ENCODE peak calls at places on chromosome 6, in seven cellular contexts. One of them, this sample, is unnamed.
A peak's percentile ranks its signal among the peaks of the same experiment; 100 is the strongest.

GRCh38 chr6:3206339-3207015 is 21.0 kb downstream of the TUBB2B start:
- DNase-seq in IMR-90: no peak
- DNase-seq in mammary epithelial cell: no peak
- DNase-seq in lung: no peak
- DNase-seq in gastrocnemius medialis: no peak
- DNase-seq in trophoblast cell: peak; percentile 65
- DNase-seq in naive thymus-derived CD4-positive, alpha-beta T cell: no peak
- DNase-seq in this sample: no peak

GRCh38 chr6:109269953-109270517 is 112.2 kb downstream of the CD164 start:
- DNase-seq in IMR-90: no peak
- DNase-seq in mammary epithelial cell: no peak
- DNase-seq in lung: no peak
- DNase-seq in gastrocnemius medialis: no peak
- DNase-seq in trophoblast cell: no peak
- DNase-seq in naive thymus-derived CD4-positive, alpha-beta T cell: no peak
- DNase-seq in this sample: no peak

GRCh38 chr6:99522531-99522930 is 7.3 kb upstream of the USP45 start:
- DNase-seq in IMR-90: peak; percentile 71
- DNase-seq in mammary epithelial cell: peak; percentile 27
- DNase-seq in lung: no peak
- DNase-seq in gastrocnemius medialis: no peak
- DNase-seq in trophoblast cell: no peak
- DNase-seq in naive thymus-derived CD4-positive, alpha-beta T cell: no peak
- DNase-seq in this sample: no peak

GRCh38 chr6:20331625-20332024 is 70.1 kb upstream of the E2F3 start:
- DNase-seq in IMR-90: no peak
- DNase-seq in mammary epithelial cell: no peak
- DNase-seq in lung: no peak
- DNase-seq in gastrocnemius medialis: no peak
- DNase-seq in trophoblast cell: no peak
- DNase-seq in naive thymus-derived CD4-positive, alpha-beta T cell: no peak
- DNase-seq in this sample: no peak

GRCh38 chr6:22363166-22363965 is 66.5 kb upstream of the PRL start:
- DNase-seq in IMR-90: no peak
- DNase-seq in mammary epithelial cell: peak; percentile 84
- DNase-seq in lung: no peak
- DNase-seq in gastrocnemius medialis: no peak
- DNase-seq in trophoblast cell: no peak
- DNase-seq in naive thymus-derived CD4-positive, alpha-beta T cell: no peak
- DNase-seq in this sample: no peak

GRCh38 chr6:138198430-138199091 is 19.7 kb downstream of the PBOV1 start:
- DNase-seq in IMR-90: no peak
- DNase-seq in mammary epithelial cell: no peak
- DNase-seq in lung: no peak
- DNase-seq in gastrocnemius medialis: no peak
- DNase-seq in trophoblast cell: no peak
- DNase-seq in naive thymus-derived CD4-positive, alpha-beta T cell: no peak
- DNase-seq in this sample: no peak

GRCh38 chr6:26214826-26215199 is 127.6 kb downstream of the HFE start:
- DNase-seq in IMR-90: no peak
- DNase-seq in mammary epithelial cell: no peak
- DNase-seq in lung: no peak
- DNase-seq in gastrocnemius medialis: no peak
- DNase-seq in trophoblast cell: no peak
- DNase-seq in naive thymus-derived CD4-positive, alpha-beta T cell: no peak
- DNase-seq in this sample: no peak

GRCh38 chr6:42864602-42865001 is 14.8 kb upstream of the RPL7L1 start:
- DNase-seq in IMR-90: no peak
- DNase-seq in mammary epithelial cell: no peak
- DNase-seq in lung: no peak
- DNase-seq in gastrocnemius medialis: no peak
- DNase-seq in trophoblast cell: no peak
- DNase-seq in naive thymus-derived CD4-positive, alpha-beta T cell: no peak
- DNase-seq in this sample: no peak

GRCh38 chr6:34095741-34096140 is 50.1 kb downstream of the GRM4 start:
- DNase-seq in IMR-90: no peak
- DNase-seq in mammary epithelial cell: no peak
- DNase-seq in lung: no peak
- DNase-seq in gastrocnemius medialis: no peak
- DNase-seq in trophoblast cell: no peak
- DNase-seq in naive thymus-derived CD4-positive, alpha-beta T cell: no peak
- DNase-seq in this sample: no peak

GRCh38 chr6:33995046-33995872 is 150.6 kb downstream of the GRM4 start:
- DNase-seq in IMR-90: no peak
- DNase-seq in mammary epithelial cell: no peak
- DNase-seq in lung: no peak
- DNase-seq in gastrocnemius medialis: no peak
- DNase-seq in trophoblast cell: no peak
- DNase-seq in naive thymus-derived CD4-positive, alpha-beta T cell: no peak
- DNase-seq in this sample: no peak

GRCh38 chr6:126266664-126267063 is 73.3 kb upstream of the CENPW start:
- DNase-seq in IMR-90: no peak
- DNase-seq in mammary epithelial cell: no peak
- DNase-seq in lung: no peak
- DNase-seq in gastrocnemius medialis: no peak
- DNase-seq in trophoblast cell: no peak
- DNase-seq in naive thymus-derived CD4-positive, alpha-beta T cell: no peak
- DNase-seq in this sample: no peak

GRCh38 chr6:129691043-129691640 is 18.8 kb downstream of the ARHGAP18 start:
- DNase-seq in IMR-90: no peak
- DNase-seq in mammary epithelial cell: no peak
- DNase-seq in lung: no peak
- DNase-seq in gastrocnemius medialis: no peak
- DNase-seq in trophoblast cell: no peak
- DNase-seq in naive thymus-derived CD4-positive, alpha-beta T cell: no peak
- DNase-seq in this sample: no peak

DNA sequence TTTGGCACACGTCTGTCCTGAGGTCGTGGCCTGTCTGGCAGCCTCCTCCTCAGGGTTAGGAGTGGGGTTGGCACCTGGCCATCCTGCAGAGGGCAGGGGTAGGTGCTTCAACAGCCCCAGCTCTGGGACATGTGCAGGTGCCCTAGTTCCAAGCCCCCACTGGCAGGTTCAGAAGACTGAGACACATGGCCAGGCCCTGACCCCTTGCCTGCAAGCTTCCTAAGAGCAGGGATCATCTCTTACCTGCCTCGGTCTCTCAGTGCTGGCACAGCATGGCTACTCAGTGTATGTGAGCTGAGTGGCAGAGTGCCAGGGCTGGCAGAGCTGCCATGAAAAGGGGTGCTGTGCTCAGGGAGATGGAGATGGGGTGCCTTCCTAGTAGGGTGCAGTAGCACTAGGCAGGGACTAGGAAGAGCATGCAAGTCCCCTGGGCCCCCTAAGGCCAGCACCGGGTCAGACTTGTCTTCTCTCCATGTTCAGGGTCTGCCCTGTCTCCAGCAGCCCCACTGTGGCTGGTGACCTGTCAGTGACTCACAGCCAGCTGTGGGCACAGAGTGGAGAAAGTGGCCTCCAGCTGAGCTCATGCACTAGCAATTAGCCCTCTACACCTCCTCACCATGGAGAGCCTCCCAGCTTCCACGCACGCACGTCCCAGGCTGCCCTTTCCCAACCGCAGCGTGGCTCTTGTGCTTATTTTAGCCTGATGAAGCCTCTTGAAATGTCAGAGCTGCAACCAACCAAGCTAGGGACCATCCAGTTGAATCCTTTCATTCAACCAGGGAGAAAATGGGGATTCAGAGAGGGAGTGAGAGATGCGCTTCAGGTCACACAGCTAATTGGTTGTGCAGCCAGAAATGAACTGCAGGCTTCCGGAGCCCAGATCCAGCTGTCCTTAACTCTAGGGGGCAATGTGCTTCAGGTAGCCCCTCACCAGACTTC is 116.6 kb downstream of the MRPL14 start:
- DNase-seq in IMR-90: peak; percentile 100
- DNase-seq in mammary epithelial cell: peak; percentile 90
- DNase-seq in lung: no peak
- DNase-seq in gastrocnemius medialis: peak; percentile 65
- DNase-seq in trophoblast cell: no peak
- DNase-seq in naive thymus-derived CD4-positive, alpha-beta T cell: no peak
- DNase-seq in this sample: peak; percentile 96
- H3K4me3 ChIP-seq in IMR-90: no peak overlapping the region
- H3K4me3 ChIP-seq in mammary epithelial cell: no peak overlapping the region
- H3K4me3 ChIP-seq in lung: no peak overlapping the region
- H3K4me3 ChIP-seq in gastrocnemius medialis: no peak overlapping the region
- H3K4me3 ChIP-seq in trophoblast cell: peak overlapping the region; percentile 21
- H3K4me3 ChIP-seq in naive thymus-derived CD4-positive, alpha-beta T cell: no peak overlapping the region
- H3K4me3 ChIP-seq in this sample: no peak overlapping the region

DNA sequence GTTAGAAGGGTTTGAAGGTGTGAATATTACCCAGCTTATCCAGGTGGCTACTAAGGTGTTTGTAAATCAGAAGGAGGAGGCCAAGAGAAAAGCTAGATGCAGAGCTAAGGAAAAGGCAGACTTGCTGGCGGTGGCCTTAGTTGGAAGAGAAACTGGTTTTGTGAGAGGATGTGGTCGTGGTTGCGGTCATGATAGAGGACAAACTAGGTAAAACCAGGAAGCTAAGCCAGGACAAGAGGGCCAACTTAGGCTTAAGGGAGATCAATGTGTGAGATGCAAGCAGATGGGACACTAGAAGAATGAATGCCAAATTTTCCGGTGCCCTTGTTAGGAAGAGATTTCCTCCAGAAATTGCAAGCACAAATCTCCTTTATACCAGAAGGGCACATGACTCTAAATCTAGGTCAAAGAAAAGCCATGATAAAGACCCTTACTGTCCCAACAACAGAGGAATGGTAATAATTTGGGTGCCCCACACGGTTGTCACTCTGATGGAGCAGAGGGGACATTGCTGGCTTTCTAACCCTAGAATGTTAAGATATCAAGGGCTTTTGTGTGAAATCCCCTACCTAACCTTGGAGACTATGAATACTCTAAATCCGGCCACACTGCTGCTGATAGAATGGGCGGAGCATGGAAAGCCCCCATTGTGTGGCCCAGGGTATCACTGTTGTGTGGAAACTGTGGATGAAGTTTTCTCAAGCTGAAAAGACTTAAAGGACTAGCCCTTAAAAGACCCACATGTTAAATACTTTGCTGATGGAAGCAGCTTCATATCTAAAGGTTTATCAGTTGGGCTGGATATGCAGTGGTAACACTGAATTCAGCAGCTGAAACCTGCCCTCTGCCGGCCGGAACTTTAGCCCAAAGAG is 7.8 kb downstream of the IL22RA2 start:
- DNase-seq in IMR-90: no peak
- DNase-seq in mammary epithelial cell: peak; percentile 25
- DNase-seq in lung: no peak
- DNase-seq in gastrocnemius medialis: no peak
- DNase-seq in trophoblast cell: peak; percentile 71
- DNase-seq in naive thymus-derived CD4-positive, alpha-beta T cell: no peak
- DNase-seq in this sample: no peak
- H3K9me3 ChIP-seq in IMR-90: peaks cover 6% of the 10 kb centered on the region
- H3K9me3 ChIP-seq in mammary epithelial cell: peaks cover 4% of the 10 kb centered on the region
- H3K9me3 ChIP-seq in lung: no peaks in the 10 kb centered on the region
- H3K9me3 ChIP-seq in gastrocnemius medialis: no peaks in the 10 kb centered on the region
- H3K9me3 ChIP-seq in trophoblast cell: peaks cover 13% of the 10 kb centered on the region
- H3K9me3 ChIP-seq in naive thymus-derived CD4-positive, alpha-beta T cell: no peaks in the 10 kb centered on the region
- H3K9me3 ChIP-seq in this sample: peaks cover 12% of the 10 kb centered on the region

GRCh38 chr6:13417431-13417830 is 70.0 kb downstream of the GFOD1 start:
- DNase-seq in IMR-90: no peak
- DNase-seq in mammary epithelial cell: no peak
- DNase-seq in lung: no peak
- DNase-seq in gastrocnemius medialis: no peak
- DNase-seq in trophoblast cell: no peak
- DNase-seq in naive thymus-derived CD4-positive, alpha-beta T cell: no peak
- DNase-seq in this sample: no peak

GRCh38 chr6:13419422-13419821 is 68.0 kb downstream of the GFOD1 start:
- DNase-seq in IMR-90: no peak
- DNase-seq in mammary epithelial cell: no peak
- DNase-seq in lung: no peak
- DNase-seq in gastrocnemius medialis: no peak
- DNase-seq in trophoblast cell: no peak
- DNase-seq in naive thymus-derived CD4-positive, alpha-beta T cell: no peak
- DNase-seq in this sample: no peak

GRCh38 chr6:13419826-13420225 is 67.6 kb downstream of the GFOD1 start:
- DNase-seq in IMR-90: no peak
- DNase-seq in mammary epithelial cell: no peak
- DNase-seq in lung: no peak
- DNase-seq in gastrocnemius medialis: no peak
- DNase-seq in trophoblast cell: no peak
- DNase-seq in naive thymus-derived CD4-positive, alpha-beta T cell: no peak
- DNase-seq in this sample: no peak

GRCh38 chr6:13417954-13418353 is 69.4 kb downstream of the GFOD1 start:
- DNase-seq in IMR-90: no peak
- DNase-seq in mammary epithelial cell: no peak
- DNase-seq in lung: no peak
- DNase-seq in gastrocnemius medialis: no peak
- DNase-seq in trophoblast cell: no peak
- DNase-seq in naive thymus-derived CD4-positive, alpha-beta T cell: no peak
- DNase-seq in this sample: no peak

DNA sequence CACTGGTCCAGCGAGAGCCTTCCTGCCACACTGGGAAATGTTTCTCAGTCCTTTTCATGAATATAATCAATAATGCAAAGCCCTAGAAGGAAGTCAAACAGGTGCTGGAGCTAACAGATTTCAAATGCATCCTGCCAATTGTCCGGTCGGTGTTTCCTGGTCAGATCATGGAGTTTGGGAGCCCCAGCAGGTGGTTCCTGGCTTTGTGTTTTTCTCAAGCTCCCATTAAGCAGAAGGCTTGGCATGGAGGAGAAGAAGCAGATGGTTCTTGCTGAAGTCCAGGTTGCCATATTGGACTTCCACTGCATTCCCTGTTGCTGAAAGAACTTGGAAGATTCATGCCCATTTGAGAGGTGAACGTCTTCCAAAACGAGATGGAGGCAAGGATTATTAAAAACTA is 68.6 kb downstream of the GFOD1 start:
- DNase-seq in IMR-90: no peak
- DNase-seq in mammary epithelial cell: no peak
- DNase-seq in lung: no peak
- DNase-seq in gastrocnemius medialis: no peak
- DNase-seq in trophoblast cell: no peak
- DNase-seq in naive thymus-derived CD4-positive, alpha-beta T cell: no peak
- DNase-seq in this sample: no peak
- H3K4me3 ChIP-seq in IMR-90: no peak overlapping the region
- H3K4me3 ChIP-seq in mammary epithelial cell: no peak overlapping the region
- H3K4me3 ChIP-seq in lung: no peak overlapping the region
- H3K4me3 ChIP-seq in gastrocnemius medialis: no peak overlapping the region
- H3K4me3 ChIP-seq in trophoblast cell: no peak overlapping the region
- H3K4me3 ChIP-seq in naive thymus-derived CD4-positive, alpha-beta T cell: no peak overlapping the region
- H3K4me3 ChIP-seq in this sample: no peak overlapping the region

GRCh38 chr6:86502522-86502921 is 434.8 kb upstream of the HTR1E start:
- DNase-seq in IMR-90: no peak
- DNase-seq in mammary epithelial cell: no peak
- DNase-seq in lung: no peak
- DNase-seq in gastrocnemius medialis: no peak
- DNase-seq in trophoblast cell: peak; percentile 67
- DNase-seq in naive thymus-derived CD4-positive, alpha-beta T cell: no peak
- DNase-seq in this sample: no peak
- H3K9me3 ChIP-seq in IMR-90: peaks cover 2% of the 10 kb centered on the region
- H3K9me3 ChIP-seq in mammary epithelial cell: no peaks in the 10 kb centered on the region
- H3K9me3 ChIP-seq in lung: peaks cover 6% of the 10 kb centered on the region
- H3K9me3 ChIP-seq in gastrocnemius medialis: no peaks in the 10 kb centered on the region
- H3K9me3 ChIP-seq in trophoblast cell: peaks cover 7% of the 10 kb centered on the region
- H3K9me3 ChIP-seq in naive thymus-derived CD4-positive, alpha-beta T cell: no peaks in the 10 kb centered on the region
- H3K9me3 ChIP-seq in this sample: no peaks in the 10 kb centered on the region

This sample was measured in MG63.